ENCODE peak calls at places on chromosomes 3 and 15, in ten cellular contexts. T is transverse colon, D is sigmoid colon, V is breast epithelium, R is stomach, Q is vagina, L is SK-N-SH, U is HCT116, A is spleen, N is K562. X is an unnamed sample.

GRCh38 chr3:98521897-98522537 is 685 bp downstream of the CLDND1 start:
- DNase-seq in T (peak), U (peak), A (peak), N (peak), D (peak), R (peak), V (no peak), Q (no peak), L (peak), X (peak)

GRCh38 chr3:109355625-109356441 is 18.5 kb upstream of the DPPA4 start:
- DNase-seq in T (no peak), V (no peak), A (no peak), U (no peak), Q (no peak), D (no peak), R (no peak), L (no peak), N (no peak), X (no peak)

GRCh38 chr3:75001330-75001729 is 386.9 kb upstream of the CNTN3 start:
- DNase-seq in U (no peak), T (no peak), L (peak), R (no peak), V (no peak), D (no peak), Q (no peak), A (no peak), N (no peak), X (no peak)

GRCh38 chr15:79094611-79095021 is 4.0 kb upstream of the RASGRF1 start:
- DNase-seq in L (no peak), Q (no peak), D (no peak), U (no peak), T (no peak), A (no peak), R (no peak), N (no peak), V (no peak), X (no peak)

GRCh38 chr15:89857673-89858072 is 36.1 kb downstream of the AP3S2 start:
- DNase-seq in A (no peak), T (peak), D (no peak), U (no peak), Q (no peak), V (no peak), N (no peak), L (no peak), R (no peak), X (no peak)

GRCh38 chr15:38690737-38691332 is 126.2 kb upstream of the RASGRP1 start:
- DNase-seq in V (peak), L (peak), N (peak), T (peak), U (peak), D (no peak), R (peak), A (no peak), Q (no peak), X (peak)

GRCh38 chr3:42983927-42984326 is 4.8 kb downstream of the GASK1A start:
- DNase-seq in R (no peak), T (no peak), Q (no peak), N (no peak), U (no peak), L (no peak), A (no peak), V (no peak), D (no peak), X (no peak)

GRCh38 chr15:100150906-100151305 is 190.9 kb downstream of the ADAMTS17 start:
- DNase-seq in Q (no peak), V (no peak), T (no peak), R (no peak), A (no peak), L (no peak), U (no peak), N (no peak), D (no peak), X (no peak)

GRCh38 chr15:24878153-24878552 is 76.6 kb upstream of the SNRPN start:
- DNase-seq in Q (no peak), V (peak), R (no peak), L (peak), D (peak), U (no peak), N (no peak), A (no peak), T (peak), X (peak)

GRCh38 chr3:10492351-10493201 is 12.8 kb downstream of the ATP2B2 start:
- DNase-seq in V (no peak), N (no peak), A (no peak), L (no peak), Q (no peak), R (no peak), U (no peak), T (no peak), D (no peak), X (no peak)

GRCh38 chr15:33330931-33331330 is 20.2 kb downstream of the RYR3 start:
- DNase-seq in D (no peak), R (no peak), N (no peak), T (no peak), U (no peak), Q (no peak), V (no peak), A (no peak), L (no peak), X (no peak)

GRCh38 chr3:58329150-58329921 is 3.4 kb upstream of the PXK start:
- DNase-seq in Q (no peak), R (no peak), L (no peak), A (no peak), D (no peak), N (no peak), V (no peak), T (no peak), U (no peak), X (no peak)

GRCh38 chr3:2485027-2485375 is 386.3 kb downstream of the CNTN4 start:
- DNase-seq in A (no peak), U (no peak), T (no peak), L (no peak), Q (no peak), N (no peak), V (no peak), R (no peak), D (no peak), X (no peak)

GRCh38 chr15:45399381-45400212 is 21.3 kb upstream of the GATM start:
- DNase-seq in Q (no peak), U (peak), L (peak), R (no peak), A (no peak), V (no peak), N (no peak), T (no peak), D (no peak), X (no peak)

GRCh38 chr3:71587958-71588357 is 4.4 kb upstream of the FOXP1 start:
- DNase-seq in L (no peak), U (no peak), A (no peak), V (no peak), Q (no peak), D (no peak), N (no peak), T (no peak), R (no peak), X (no peak)

GRCh38 chr3:112086857-112087524 is 802 bp downstream of the C3orf52 start:
- DNase-seq in V (no peak), D (no peak), Q (no peak), L (no peak), U (peak), A (no peak), N (peak), R (no peak), T (no peak), X (no peak)

GRCh38 chr3:182843478-182843877 is 50.2 kb downstream of the ATP11B start:
- DNase-seq in U (no peak), A (no peak), T (no peak), Q (no peak), V (no peak), L (no peak), N (no peak), D (no peak), R (no peak), X (no peak)

GRCh38 chr3:16178628-16178988 is 4.1 kb downstream of the GALNT15 start:
- DNase-seq in A (no peak), R (no peak), Q (no peak), T (no peak), L (no peak), N (no peak), D (no peak), V (no peak), U (no peak), X (no peak)

GRCh38 chr3:191066669-191067068 is 132.4 kb upstream of the OSTN start:
- DNase-seq in Q (no peak), V (no peak), A (no peak), U (no peak), T (no peak), D (no peak), L (no peak), R (no peak), N (no peak), X (no peak)

GRCh38 chr3:104244680-104245079 is 1122.0 kb upstream of the ALCAM start:
- DNase-seq in R (no peak), D (no peak), N (no peak), A (no peak), L (no peak), U (no peak), V (no peak), Q (no peak), T (no peak), X (no peak)

GRCh38 chr3:177722386-177722785 is 525.1 kb upstream of the TBL1XR1 start:
- DNase-seq in D (no peak), A (no peak), Q (no peak), R (no peak), T (no peak), N (no peak), L (no peak), U (no peak), V (no peak), X (no peak)

GRCh38 chr3:45870099-45870498 is 16.2 kb upstream of the CCR9 start:
- DNase-seq in L (no peak), U (no peak), D (no peak), Q (no peak), R (no peak), V (no peak), A (peak), N (no peak), T (peak), X (no peak)

GRCh38 chr3:61863579-61863978 is 302.2 kb downstream of the PTPRG start:
- DNase-seq in V (no peak), Q (no peak), L (no peak), A (no peak), D (no peak), N (no peak), R (no peak), U (no peak), T (no peak), X (no peak)

GRCh38 chr3:192917258-192917507 is 473 bp downstream of the MB21D2 start:
- DNase-seq in N (no peak), T (no peak), D (no peak), A (no peak), Q (no peak), V (no peak), U (no peak), L (no peak), R (no peak), X (no peak)

GRCh38 chr15:79004336-79004735 is 59.5 kb upstream of the CTSH start:
- DNase-seq in N (peak), V (no peak), R (no peak), L (no peak), D (no peak), U (peak), Q (no peak), T (peak), A (no peak), X (no peak)

GRCh38 chr15:79007066-79007465 is 62.2 kb upstream of the CTSH start:
- DNase-seq in V (no peak), A (peak), U (peak), D (no peak), Q (no peak), L (peak), R (peak), N (peak), T (peak), X (no peak)

GRCh38 chr3:36814776-36815175 is 50.4 kb upstream of the DCLK3 start:
- DNase-seq in A (no peak), D (no peak), N (peak), T (no peak), U (no peak), R (no peak), L (no peak), Q (no peak), V (no peak), X (no peak)
- TF ChIP-seq POLR2AphosphoS5 in A (no peak), D (no peak), N (no peak), T (no peak), U (no peak), R (no peak), L (no peak), Q (no peak), V (no peak), X (no peak)

GRCh38 chr15:40766194-40766830 is 2.4 kb downstream of the GCHFR start:
- DNase-seq in V (no peak), T (no peak), U (no peak), Q (no peak), A (no peak), L (peak), D (no peak), R (no peak), N (no peak), X (no peak)
- H3K4me3 ChIP-seq in V (no peak), T (no peak), U (no peak), Q (no peak), A (no peak), L (no peak), D (no peak), R (peak), N (no peak), X (no peak)

GRCh38 chr15:85707519-85708338 is 87.0 kb downstream of the KLHL25 start:
- DNase-seq in U (no peak), D (no peak), V (no peak), A (no peak), R (peak), L (peak), T (no peak), Q (no peak), N (no peak), X (no peak)

GRCh38 chr15:85706779-85707518 is 87.8 kb downstream of the KLHL25 start:
- DNase-seq in R (no peak), L (no peak), D (no peak), A (no peak), T (peak), N (no peak), V (no peak), Q (no peak), U (no peak), X (no peak)

GRCh38 chr15:85702321-85703230 is 92.1 kb downstream of the KLHL25 start:
- DNase-seq in T (no peak), Q (no peak), V (no peak), U (no peak), L (no peak), D (no peak), A (no peak), N (no peak), R (no peak), X (no peak)

GRCh38 chr15:85704021-85704420 is 90.7 kb downstream of the KLHL25 start:
- DNase-seq in L (no peak), T (no peak), U (no peak), N (no peak), R (no peak), V (no peak), A (no peak), Q (no peak), D (no peak), X (no peak)

DNA sequence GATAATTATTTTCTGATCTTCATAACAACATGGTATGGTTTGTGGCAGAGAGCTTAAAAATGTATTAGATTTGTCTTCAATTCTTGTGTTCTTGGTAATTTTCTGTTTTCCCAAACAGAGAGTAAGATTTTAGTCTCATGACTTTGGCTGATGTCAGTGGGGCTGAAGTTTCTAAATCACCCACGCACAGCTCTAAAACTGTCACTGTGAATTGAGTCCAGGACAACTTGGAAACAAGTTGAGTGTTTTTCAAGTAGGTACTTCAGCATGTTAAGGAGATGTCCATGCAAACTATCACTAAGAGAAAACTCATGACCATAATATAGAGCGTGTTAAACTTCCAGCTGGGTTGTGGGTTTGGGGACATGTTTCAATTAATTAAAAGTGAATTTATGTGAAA is 90.0 kb downstream of the KLHL25 start:
- DNase-seq in L (no peak), N (no peak), A (no peak), R (no peak), D (no peak), U (no peak), V (no peak), Q (no peak), T (no peak), X (no peak)
- TF ChIP-seq POLR2AphosphoS5 in L (no peak), N (no peak), A (peak), R (no peak), D (peak), U (no peak), V (no peak), Q (no peak), T (no peak), X (peak)

DNA sequence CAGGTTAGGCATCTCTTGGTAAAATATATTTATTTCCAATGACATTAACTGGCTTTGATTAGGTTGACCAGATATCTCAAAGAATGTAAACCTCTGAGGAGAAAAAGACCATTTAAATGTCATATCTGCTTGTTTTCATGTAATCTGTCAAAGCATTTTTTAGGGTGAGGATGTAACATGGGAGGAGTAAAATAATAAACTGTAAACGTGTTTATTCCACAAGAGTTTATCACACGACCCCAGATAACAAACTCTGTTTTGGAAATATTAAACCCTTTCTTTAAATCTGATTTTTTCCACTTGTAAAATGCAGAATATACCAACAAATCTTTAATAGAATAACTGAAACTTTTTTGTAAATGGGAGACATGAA is 1.6 kb downstream of the TM4SF1 start:
- DNase-seq in U (no peak), L (no peak), T (no peak), A (no peak), V (no peak), R (no peak), N (no peak), Q (no peak), D (no peak), X (no peak)
- H3K4me3 ChIP-seq in U (no peak), L (peak), T (no peak), A (peak), V (peak), R (peak), N (no peak), Q (peak), D (peak), X (peak)

GRCh38 chr3:161347726-161348125 is 23.6 kb downstream of the SPTSSB start:
- DNase-seq in Q (no peak), A (no peak), D (no peak), V (no peak), U (no peak), L (no peak), N (no peak), T (no peak), R (no peak), X (no peak)

GRCh38 chr3:161351330-161351729 is 20.0 kb downstream of the SPTSSB start:
- DNase-seq in Q (no peak), R (no peak), D (no peak), U (no peak), A (no peak), V (no peak), L (no peak), N (no peak), T (no peak), X (no peak)

GRCh38 chr3:161349529-161350278 is 21.6 kb downstream of the SPTSSB start:
- DNase-seq in V (no peak), Q (no peak), L (no peak), D (no peak), A (no peak), U (peak), T (no peak), N (no peak), R (no peak), X (peak)

GRCh38 chr3:161350916-161351315 is 20.4 kb downstream of the SPTSSB start:
- DNase-seq in V (no peak), T (no peak), R (no peak), A (no peak), Q (no peak), N (no peak), D (no peak), L (no peak), U (no peak), X (no peak)

GRCh38 chr3:161348791-161349400 is 22.4 kb downstream of the SPTSSB start:
- DNase-seq in Q (no peak), A (no peak), R (no peak), N (no peak), T (no peak), L (no peak), V (no peak), U (peak), D (no peak), X (no peak)
- TF ChIP-seq POLR2AphosphoS5 in Q (no peak), A (no peak), R (no peak), N (no peak), T (no peak), L (no peak), V (no peak), U (no peak), D (no peak), X (no peak)

DNA sequence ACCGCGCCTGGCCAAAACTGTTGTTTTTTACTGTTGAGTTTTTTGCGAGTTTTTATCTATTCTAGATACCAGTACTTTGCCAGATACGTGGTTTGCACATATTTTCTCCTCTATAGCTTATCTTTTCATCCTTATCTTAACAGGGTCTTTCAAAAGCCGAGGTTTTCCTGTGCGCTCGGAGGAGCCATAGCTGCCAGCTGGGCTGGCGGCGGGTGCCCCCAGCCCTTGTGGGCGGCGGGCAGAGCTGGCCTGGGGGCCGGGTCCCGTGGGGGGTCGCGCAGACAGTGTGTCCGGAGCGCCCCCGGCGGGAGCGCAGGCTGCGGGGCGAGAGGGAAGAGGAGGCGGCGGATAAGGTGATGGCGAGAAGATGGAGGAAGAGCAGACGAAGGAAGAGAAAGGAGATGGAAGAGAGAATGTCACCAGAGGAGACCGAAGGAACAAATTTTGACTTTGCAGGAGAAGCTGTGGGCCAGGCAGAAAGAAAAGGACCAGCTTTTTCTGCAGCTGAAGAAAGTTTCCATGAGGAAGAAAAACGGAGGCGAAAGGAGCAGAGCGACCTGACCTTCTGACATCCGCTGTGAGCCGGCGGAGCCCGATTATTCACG is 11.0 kb upstream of the EIF4A2 start:
- DNase-seq in Q (no peak), R (no peak), A (peak), D (no peak), N (no peak), U (no peak), V (no peak), T (no peak), L (peak), X (no peak)
- H3K4me3 ChIP-seq in Q (peak), R (peak), A (peak), D (peak), N (no peak), U (no peak), V (peak), T (peak), L (no peak), X (peak)

DNA sequence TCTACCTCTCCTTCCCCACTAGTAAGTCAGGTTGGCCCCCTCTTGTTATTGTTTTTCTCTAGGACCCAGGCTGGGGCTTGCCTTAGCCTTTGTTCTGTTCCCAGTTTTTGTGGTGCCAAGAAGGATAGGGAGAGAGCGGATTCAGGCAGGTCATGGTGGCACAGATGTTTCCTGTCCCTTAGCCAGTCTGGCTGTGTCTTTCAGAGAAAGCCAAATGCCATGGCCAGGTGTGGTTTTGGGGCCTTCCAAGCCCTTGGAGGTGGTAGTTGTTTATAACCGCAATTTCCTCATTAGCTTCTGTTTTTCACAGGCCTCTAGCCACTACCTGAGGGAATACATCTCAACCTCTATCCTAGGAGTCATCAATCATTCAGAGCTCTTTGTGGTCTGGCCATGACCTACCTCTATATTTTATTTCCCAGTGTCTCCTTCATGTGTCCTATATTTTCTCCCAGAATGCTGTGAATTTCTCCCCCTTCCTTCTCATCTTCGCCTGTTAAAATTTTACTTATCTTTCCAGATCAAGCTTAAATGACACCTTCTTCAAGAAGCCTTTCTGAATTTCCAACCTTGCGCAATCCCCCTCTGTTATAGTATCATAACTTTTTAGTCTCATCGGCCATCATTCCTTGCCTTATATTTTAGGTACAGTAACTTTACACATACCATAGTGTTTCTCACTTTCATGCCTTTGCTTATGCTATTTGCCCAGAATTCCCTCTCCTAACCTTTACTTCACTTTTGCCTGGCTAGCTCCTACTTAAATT is 38.2 kb downstream of the TIMP4 start:
- DNase-seq in D (no peak), T (no peak), L (no peak), N (no peak), A (peak), U (no peak), V (no peak), R (no peak), Q (no peak), X (no peak)
- TF ChIP-seq POLR2AphosphoS5 in D (no peak), T (no peak), L (no peak), N (no peak), A (peak), U (no peak), V (peak), R (no peak), Q (no peak), X (no peak)

GRCh38 chr3:164360078-164360578 is 718.2 kb downstream of the SI start:
- DNase-seq in D (no peak), R (no peak), Q (no peak), U (no peak), V (no peak), T (no peak), N (no peak), A (no peak), L (no peak), X (no peak)
- H3K4me3 ChIP-seq in D (no peak), R (no peak), Q (no peak), U (no peak), V (no peak), T (no peak), N (no peak), A (no peak), L (no peak), X (no peak)